ENCODE peak calls at places on chromosomes 1 and 21, in five cellular contexts. M is uterus, B is cardiac muscle cell, E is fibroblast of pulmonary artery, C is BE2C. O is an unnamed sample.

GRCh38 chr1:223201967-223202366 is 58.9 kb upstream of the TLR5 start:
- DNase-seq in M (no peak), B (no peak), E (no peak), C (no peak), O (no peak)

GRCh38 chr1:162224267-162224666 is 152.4 kb downstream of the SPATA46 start:
- DNase-seq in M (no peak), B (no peak), E (no peak), C (no peak), O (no peak)

GRCh38 chr1:209428241-209428921 is 155.1 kb upstream of the CAMK1G start:
- DNase-seq in M (no peak), B (no peak), E (no peak), C (no peak), O (no peak)

GRCh38 chr1:44641126-44642102 is 32.9 kb downstream of the TMEM53 start:
- DNase-seq in M (no peak), B (no peak), E (no peak), C (no peak), O (no peak)

GRCh38 chr1:26268290-26269197 is 11.3 kb upstream of the SH3BGRL3 start:
- DNase-seq in M (no peak), B (no peak), E (no peak), C (no peak), O (no peak)

GRCh38 chr21:31347435-31348032 is 3.5 kb upstream of the TIAM1 start:
- DNase-seq in M (no peak), B (peak), E (peak), C (peak), O (peak)

GRCh38 chr1:1360511-1361169 is 2.3 kb upstream of the MXRA8 start:
- DNase-seq in M (peak), B (peak), E (peak), C (peak), O (peak)

GRCh38 chr1:174028495-174028894 is 6.3 kb upstream of the RC3H1 start:
- DNase-seq in M (no peak), B (peak), E (no peak), C (no peak), O (peak)

GRCh38 chr1:45820173-45820572 is 16.8 kb downstream of the MAST2 start:
- DNase-seq in M (no peak), B (peak), E (no peak), C (no peak), O (no peak)

GRCh38 chr1:165717918-165718515 is 19.7 kb upstream of the ALDH9A1 start:
- DNase-seq in M (no peak), B (peak), E (peak), C (peak), O (peak)

GRCh38 chr1:163924041-163924440 is 602.3 kb downstream of the NUF2 start:
- DNase-seq in M (no peak), B (no peak), E (no peak), C (no peak), O (no peak)

GRCh38 chr1:11037740-11038182 is 9.3 kb downstream of the MASP2 start:
- DNase-seq in M (peak), B (peak), E (peak), C (peak), O (peak)

GRCh38 chr1:66729130-66729922 is 22.9 kb upstream of the DYNLT5 start:
- DNase-seq in M (no peak), B (peak), E (peak), C (no peak), O (no peak)

GRCh38 chr1:228837817-228838716 is 102.8 kb downstream of the RHOU start:
- DNase-seq in M (peak), B (peak), E (peak), C (peak), O (peak)

GRCh38 chr1:33137800-33138199 is 44.0 kb downstream of the TRIM62 start:
- DNase-seq in M (no peak), B (peak), E (peak), C (peak), O (no peak)

GRCh38 chr21:26110703-26111102 is 59.9 kb downstream of the APP start:
- DNase-seq in M (no peak), B (no peak), E (no peak), C (no peak), O (no peak)

GRCh38 chr1:205450448-205450847 is 5.4 kb downstream of the BLACAT1 start:
- DNase-seq in M (no peak), B (no peak), E (no peak), C (no peak), O (no peak)

GRCh38 chr1:1019122-1019999 is 559 bp upstream of the AGRN start:
- DNase-seq in M (peak), B (peak), E (peak), C (peak), O (peak)

GRCh38 chr1:201891451-201892045 is 2.9 kb downstream of the SHISA4 start:
- DNase-seq in M (no peak), B (no peak), E (no peak), C (no peak), O (no peak)

GRCh38 chr1:41355356-41355755 is 5.9 kb upstream of the FOXO6 start:
- DNase-seq in M (no peak), B (no peak), E (no peak), C (no peak), O (no peak)

GRCh38 chr1:228366062-228366850 is 40.4 kb downstream of the TRIM11 start:
- DNase-seq in M (peak), B (no peak), E (no peak), C (peak), O (no peak)

GRCh38 chr1:86502721-86503430 is 34.1 kb downstream of the CLCA1 start:
- DNase-seq in M (peak), B (peak), E (peak), C (no peak), O (peak)

GRCh38 chr1:22709891-22710687 is 550 bp upstream of the EPHB2 start:
- DNase-seq in M (peak), B (peak), E (peak), C (peak), O (peak)

GRCh38 chr1:153804112-153804511 is 28.9 kb downstream of the SLC27A3 start:
- DNase-seq in M (no peak), B (no peak), E (no peak), C (no peak), O (no peak)

GRCh38 chr1:170680428-170680827 is 16.5 kb downstream of the PRRX1 start:
- DNase-seq in M (no peak), B (peak), E (peak), C (no peak), O (peak)

GRCh38 chr21:36839123-36839522 is 127.3 kb downstream of the HLCS start:
- DNase-seq in M (no peak), B (no peak), E (no peak), C (no peak), O (peak)

GRCh38 chr1:78682527-78682926 is 32.9 kb downstream of the IFI44 start:
- DNase-seq in M (no peak), B (no peak), E (no peak), C (no peak), O (no peak)

GRCh38 chr21:33780631-33781030 is 135.0 kb downstream of the ATP5PO start:
- DNase-seq in M (no peak), B (peak), E (peak), C (no peak), O (peak)

GRCh38 chr21:35400233-35400939 is 351.3 kb upstream of the RUNX1 start:
- DNase-seq in M (no peak), B (peak), E (peak), C (no peak), O (peak)

GRCh38 chr1:37575692-37576091 is 19.0 kb downstream of the DNALI1 start:
- DNase-seq in M (no peak), B (peak), E (peak), C (no peak), O (peak)

GRCh38 chr1:172973424-172973823 is 77.3 kb downstream of the TNFSF18 start:
- DNase-seq in M (no peak), B (peak), E (no peak), C (no peak), O (peak)

GRCh38 chr1:15584489-15585363 is at the start of gene AGMAT:
- DNase-seq in M (peak), B (peak), E (peak), C (peak), O (no peak)
- TF ChIP-seq CTCF in M (no peak), B (peak), E (peak), C (peak), O (peak)

DNA sequence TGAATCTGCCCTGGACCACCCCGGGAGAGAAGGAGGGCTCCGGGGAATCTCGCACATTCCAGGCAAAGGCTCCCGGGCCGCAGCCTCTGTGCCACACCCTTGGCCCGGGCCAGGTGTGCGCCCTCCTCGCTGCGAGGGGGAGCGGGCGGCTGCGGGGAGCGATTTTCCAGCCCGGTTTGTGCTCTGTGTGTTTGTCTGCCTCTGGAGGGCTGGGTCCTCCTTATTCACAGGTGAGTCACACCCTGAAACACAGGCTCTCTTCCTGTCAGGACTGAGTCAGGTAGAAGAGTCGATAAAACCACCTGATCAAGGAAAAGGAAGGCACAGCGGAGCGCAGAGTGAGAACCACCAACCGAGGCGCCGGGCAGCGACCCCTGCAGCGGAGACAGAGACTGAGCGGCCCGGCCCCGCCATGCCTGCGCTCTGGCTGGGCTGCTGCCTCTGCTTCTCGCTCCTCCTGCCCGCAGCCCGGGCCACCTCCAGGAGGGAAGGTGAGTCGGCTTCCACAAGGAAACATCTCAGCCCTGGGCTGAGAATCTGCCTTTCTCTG is at the start of gene LAMC2:
- DNase-seq in M (peak), B (no peak), E (no peak), C (peak), O (no peak)
- H3K4me3 ChIP-seq in M (peak), B (peak), E (no peak), C (peak), O (no peak)

DNA sequence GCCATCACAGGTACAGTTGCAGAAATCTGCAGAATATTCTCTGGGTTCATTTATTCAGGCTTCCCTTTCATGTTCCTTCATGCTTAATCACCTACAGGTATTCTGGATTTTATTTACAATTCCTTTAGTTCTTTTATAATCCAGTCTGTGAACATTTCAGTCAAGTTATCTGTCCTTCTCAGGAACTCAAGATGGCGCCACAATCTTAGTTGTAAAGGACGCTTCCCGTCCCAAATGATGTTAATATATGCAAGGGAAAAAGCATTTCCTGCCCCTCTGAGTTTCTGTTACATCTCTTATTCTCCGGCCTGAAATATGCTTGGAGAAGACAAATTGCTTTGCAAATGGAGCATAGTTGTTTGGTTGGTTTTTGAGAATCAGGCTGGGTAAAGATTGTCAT is 19.3 kb downstream of the F3 start:
- DNase-seq in M (no peak), B (peak), E (peak), C (peak), O (peak)
- TF ChIP-seq CTCF in M (peak), B (peak), E (peak), C (peak), O (peak)

DNA sequence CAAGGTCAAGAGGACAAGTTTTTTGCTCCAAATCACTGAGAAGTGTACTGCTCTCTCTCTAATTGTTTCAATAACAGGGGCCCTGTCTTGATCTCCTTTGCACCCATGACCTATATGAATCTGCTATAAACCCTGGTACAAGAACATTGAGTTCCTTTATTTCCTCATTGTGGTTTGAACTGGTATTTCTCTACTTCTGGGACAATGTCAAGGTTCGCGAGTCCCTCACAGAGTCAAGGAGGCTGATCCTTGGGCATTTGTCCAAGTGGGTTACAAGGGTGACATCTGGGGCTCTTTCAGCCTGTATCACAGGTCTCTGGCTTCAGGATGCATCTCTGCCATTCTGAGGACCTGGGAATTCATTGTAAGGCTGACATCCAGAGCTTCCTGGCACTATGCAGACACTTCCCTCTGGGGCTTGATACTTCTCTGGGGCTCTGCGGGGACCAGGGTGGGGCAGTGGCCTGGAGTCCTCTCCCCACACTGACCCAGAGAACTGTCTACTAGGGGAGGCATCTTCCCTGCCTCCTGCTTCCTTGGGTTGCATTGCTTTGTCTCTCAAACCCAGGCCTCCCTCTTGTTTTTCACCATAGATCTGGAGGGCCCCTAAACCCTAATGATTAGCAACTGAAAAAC is 22.5 kb upstream of the ZNF648 start:
- DNase-seq in M (no peak), B (no peak), E (no peak), C (no peak), O (no peak)
- H3K4me3 ChIP-seq in M (no peak), B (no peak), E (no peak), C (no peak), O (no peak)

O was measured in fibroblast of the aortic adventitia.